ENCODE peak calls at places on chromosomes 7 and 10, in nine cellular contexts. F is endothelial cell of umbilical vein, V is neural progenitor cell, T is GM23248, R is astrocyte, M is fibroblast of lung, H is DND-41, J is mesendoderm, U is PC-9. X is an unnamed sample.

GRCh38 chr7:106824458-106824857 is 40.6 kb upstream of the PIK3CG start:
- DNase-seq in J (no peak), V (no peak), R (peak; percentile 56), T (peak; percentile 92), H (no peak), U (no peak), M (no peak), F (no peak), X (peak; percentile 54)

GRCh38 chr7:134954197-134955082 is 31.9 kb upstream of the AGBL3 start:
- DNase-seq in T (peak; percentile 67), F (peak; percentile 38), H (no peak), V (peak; percentile 43), U (no peak), J (peak; percentile 42), R (no peak), M (peak; percentile 72), X (peak; percentile 54)

GRCh38 chr7:112336261-112336660 is 114.0 kb upstream of the IFRD1 start:
- DNase-seq in M (no peak), R (no peak), V (no peak), F (no peak), U (no peak), J (no peak), H (no peak), T (no peak), X (no peak)

GRCh38 chr10:82228701-82229100 is 353.7 kb downstream of the NRG3 start:
- DNase-seq in R (no peak), F (no peak), J (no peak), M (no peak), H (no peak), T (no peak), V (no peak), U (no peak), X (no peak)

GRCh38 chr10:119375574-119376265 is 166.8 kb downstream of the RGS10 start:
- DNase-seq in T (peak; percentile 24), R (no peak), F (peak; percentile 7), M (peak; percentile 84), U (no peak), V (peak; percentile 62), J (peak; percentile 51), H (no peak), X (peak; percentile 78)

GRCh38 chr10:69438531-69439349 is 12.5 kb upstream of the TSPAN15 start:
- DNase-seq in R (no peak), M (peak; percentile 8), H (no peak), U (peak; percentile 72), V (no peak), F (no peak), J (peak; percentile 33), T (peak; percentile 83), X (peak; percentile 16)

GRCh38 chr10:132407846-132408278 is 10.9 kb downstream of the PWWP2B start:
- DNase-seq in U (peak; percentile 90), H (no peak), T (peak; percentile 23), J (peak; percentile 96), M (peak; percentile 38), F (peak; percentile 49), V (no peak), R (no peak), X (peak; percentile 29)

GRCh38 chr10:51023611-51024010 is 50.7 kb upstream of the PRKG1 start:
- DNase-seq in J (no peak), V (no peak), T (no peak), F (no peak), H (no peak), R (no peak), M (no peak), U (no peak), X (peak; percentile 6)

GRCh38 chr10:68137174-68137573 is 27.9 kb downstream of the MYPN start:
- DNase-seq in V (no peak), T (peak; percentile 60), F (no peak), H (no peak), R (no peak), M (peak; percentile 37), J (no peak), U (no peak), X (peak; percentile 42)

GRCh38 chr7:55570218-55570873 is 2.0 kb downstream of the VOPP1 start:
- DNase-seq in U (no peak), V (no peak), R (no peak), M (no peak), H (no peak), T (peak; percentile 68), J (no peak), F (peak; percentile 26), X (no peak)

GRCh38 chr10:96831867-96832720 is at the start of gene LCOR:
- DNase-seq in M (peak; percentile 86), T (peak; percentile 93), R (peak; percentile 83), J (peak; percentile 95), H (peak; percentile 87), V (peak; percentile 94), U (peak; percentile 79), F (peak; percentile 85), X (peak; percentile 86)

GRCh38 chr10:77925795-77926565 is 575 bp downstream of the DLG5 start:
- DNase-seq in J (peak; percentile 63), H (peak; percentile 49), M (peak; percentile 28), V (peak; percentile 72), R (no peak), F (peak; percentile 39), U (peak; percentile 63), T (peak; percentile 77), X (no peak)

GRCh38 chr7:80232969-80233724 is 98.5 kb downstream of the GNAI1 start:
- DNase-seq in F (no peak), M (no peak), J (no peak), U (no peak), T (no peak), V (no peak), H (no peak), R (no peak), X (no peak)

GRCh38 chr7:37921340-37921805 is 933 bp downstream of the EPDR1 start:
- DNase-seq in F (no peak), T (peak; percentile 13), M (no peak), U (no peak), V (peak; percentile 68), R (peak; percentile 38), H (peak; percentile 76), J (peak; percentile 73), X (no peak)

GRCh38 chr7:151808296-151809155 is 68.4 kb downstream of the PRKAG2 start:
- DNase-seq in H (no peak), T (peak; percentile 61), U (peak; percentile 83), J (no peak), F (no peak), V (no peak), M (peak; percentile 28), R (no peak), X (no peak)

GRCh38 chr7:50762337-50762736 is 20.4 kb downstream of the GRB10 start:
- DNase-seq in F (no peak), J (no peak), V (no peak), T (no peak), M (no peak), R (no peak), H (no peak), U (no peak), X (no peak)

GRCh38 chr7:79352323-79352722 is 101.1 kb downstream of the MAGI2 start:
- DNase-seq in R (no peak), U (no peak), J (no peak), V (no peak), T (no peak), M (peak; percentile 30), F (no peak), H (no peak), X (peak; percentile 58)

GRCh38 chr7:14389052-14389988 is 399.9 kb upstream of the ETV1 start:
- DNase-seq in V (peak; percentile 8), F (no peak), T (no peak), J (no peak), M (no peak), H (no peak), U (no peak), R (no peak), X (no peak)

DNA sequence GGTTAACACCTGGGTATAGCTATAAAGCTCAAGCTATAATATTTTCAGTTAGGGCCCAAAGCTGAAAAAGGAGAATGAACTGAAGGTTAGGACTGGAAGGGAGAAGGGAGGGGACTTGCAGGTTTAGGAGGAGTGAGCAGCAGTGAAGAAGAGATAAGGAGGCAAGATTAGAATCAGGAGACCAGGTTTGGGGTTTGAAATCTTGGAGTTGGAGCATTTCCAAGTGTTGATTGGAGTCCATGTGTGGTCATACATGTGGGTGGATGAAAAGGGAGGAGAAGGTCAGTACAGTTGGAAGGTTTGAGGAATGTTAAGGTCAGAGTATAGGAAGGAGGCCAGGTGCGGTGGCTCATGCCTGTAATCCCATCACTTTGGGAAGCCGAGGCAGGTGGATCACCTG is 8.6 kb upstream of the ANLN start:
- DNase-seq in U (no peak), M (no peak), J (no peak), F (no peak), V (no peak), R (no peak), H (no peak), T (no peak), X (no peak)
- H3K4me2 ChIP-seq in U (no peak overlapping the region), M (no peak overlapping the region), J (no peak overlapping the region), F (no peak overlapping the region), V (no peak overlapping the region), R (no peak overlapping the region), H (no peak overlapping the region), T (no peak overlapping the region), X (no peak overlapping the region)

GRCh38 chr10:100571069-100571817 is 35.5 kb downstream of the HIF1AN start:
- DNase-seq in J (no peak), V (no peak), R (no peak), T (no peak), H (no peak), M (no peak), F (no peak), U (no peak), X (no peak)
- H3K4me2 ChIP-seq in J (no peak overlapping the region), V (no peak overlapping the region), R (no peak overlapping the region), T (no peak overlapping the region), H (no peak overlapping the region), M (no peak overlapping the region), F (no peak overlapping the region), U (no peak overlapping the region), X (no peak overlapping the region)

DNA sequence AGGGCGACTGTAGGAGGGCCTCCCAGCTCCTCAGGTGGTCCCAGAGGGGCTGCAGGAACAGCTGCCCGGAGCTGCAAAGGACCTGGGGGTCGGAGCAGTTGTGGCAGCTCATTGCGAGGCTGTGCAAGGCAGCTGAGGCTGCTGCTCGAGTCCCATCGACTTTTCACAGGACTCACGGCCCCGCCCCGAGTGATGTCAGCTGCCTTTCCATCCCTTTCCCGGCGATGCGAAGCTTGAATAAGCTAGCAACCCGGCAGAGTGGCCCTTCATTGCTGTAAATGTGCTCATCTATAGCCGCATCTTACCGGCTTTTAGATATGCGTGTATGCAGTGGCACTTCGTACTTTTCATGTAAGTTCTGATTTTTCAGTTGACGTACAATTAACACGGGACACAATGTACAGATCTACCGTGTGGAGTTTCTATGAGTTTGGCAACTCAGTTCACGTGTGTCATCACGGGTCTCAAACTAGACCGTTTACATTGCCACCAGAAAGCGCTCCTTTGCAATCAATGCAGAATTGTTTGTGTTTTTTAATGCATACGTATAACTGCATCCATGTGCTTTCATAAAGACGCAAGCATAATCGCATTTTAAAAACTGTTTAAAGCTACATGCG is at the start of gene CH25H:
- DNase-seq in M (peak; percentile 81), U (peak; percentile 15), J (peak; percentile 82), T (peak; percentile 96), H (peak; percentile 28), F (peak; percentile 76), V (peak; percentile 81), R (peak; percentile 64), X (peak; percentile 74)
- H3K4me2 ChIP-seq in M (peak within 1 kb of the TSS; percentile 99), U (peak within 1 kb of the TSS; percentile 16), J (peak within 1 kb of the TSS; percentile 75), T (peak within 1 kb of the TSS; percentile 86), H (peak within 1 kb of the TSS; percentile 79), F (peak within 1 kb of the TSS; percentile 98), V (peak within 1 kb of the TSS; percentile 82), R (peak within 1 kb of the TSS; percentile 92), X (peak within 1 kb of the TSS; percentile 76)

DNA sequence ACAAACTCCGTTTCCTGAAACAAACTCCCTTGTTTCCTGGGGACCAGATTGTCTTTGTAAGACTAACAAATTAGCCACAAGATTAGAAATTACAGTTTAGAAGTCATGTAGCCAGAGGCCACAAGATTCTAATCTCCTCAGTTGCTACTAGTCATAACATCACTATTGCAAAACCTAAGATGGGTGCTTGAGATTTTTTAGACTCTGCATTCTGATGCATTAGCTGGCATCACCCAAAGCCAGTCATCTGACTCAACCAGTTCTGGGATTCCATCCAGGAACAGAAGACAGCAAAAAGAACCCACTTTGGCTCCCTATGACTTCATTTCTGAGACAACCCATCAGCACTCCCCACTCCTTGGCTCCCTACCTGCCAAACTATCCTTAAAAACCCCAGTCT is 367.9 kb upstream of the MBL2 start:
- DNase-seq in M (peak; percentile 24), V (no peak), T (peak; percentile 62), F (no peak), H (no peak), U (peak; percentile 11), J (no peak), R (peak; percentile 10), X (no peak)
- H3K4me2 ChIP-seq in M (no peak overlapping the region), V (no peak overlapping the region), T (no peak overlapping the region), F (no peak overlapping the region), H (no peak overlapping the region), U (no peak overlapping the region), J (no peak overlapping the region), R (no peak overlapping the region), X (no peak overlapping the region)

X was measured in IMR-90.